ENCODE peak calls at places on chromosomes 13 and 19, in four cellular contexts. One of them, this sample, is unnamed.

GRCh38 chr19:9702186-9702585 is 27.3 kb upstream of the ZNF562 start:
- DNase-seq in A549: no peak
- DNase-seq in lower lobe of right lung: no peak
- DNase-seq in PC-3: no peak
- DNase-seq in this sample: no peak

GRCh38 chr13:113078895-113079720 is 26.5 kb upstream of the F7 start:
- DNase-seq in A549: no peak
- DNase-seq in lower lobe of right lung: peak; percentile 20
- DNase-seq in PC-3: no peak
- DNase-seq in this sample: no peak

GRCh38 chr13:73975767-73976166 is 158.4 kb downstream of the KLF12 start:
- DNase-seq in A549: no peak
- DNase-seq in lower lobe of right lung: no peak
- DNase-seq in PC-3: no peak
- DNase-seq in this sample: no peak

GRCh38 chr13:23447927-23448326 is 14.4 kb upstream of the SACS start:
- DNase-seq in A549: no peak
- DNase-seq in lower lobe of right lung: no peak
- DNase-seq in PC-3: no peak
- DNase-seq in this sample: no peak

GRCh38 chr13:52411629-52412028 is 5.7 kb upstream of the THSD1 start:
- DNase-seq in A549: peak; percentile 55
- DNase-seq in lower lobe of right lung: no peak
- DNase-seq in PC-3: peak; percentile 5
- DNase-seq in this sample: peak; percentile 65

GRCh38 chr13:111187879-111188643 is 73.0 kb downstream of the ARHGEF7 start:
- DNase-seq in A549: no peak
- DNase-seq in lower lobe of right lung: no peak
- DNase-seq in PC-3: peak; percentile 58
- DNase-seq in this sample: peak; percentile 77

GRCh38 chr13:106566682-106567420 is 1.1 kb downstream of the ARGLU1 start:
- DNase-seq in A549: peak; percentile 35
- DNase-seq in lower lobe of right lung: peak; percentile 72
- DNase-seq in PC-3: peak; percentile 45
- DNase-seq in this sample: peak; percentile 60

GRCh38 chr13:47798906-47799305 is 202.2 kb downstream of the SUCLA2 start:
- DNase-seq in A549: no peak
- DNase-seq in lower lobe of right lung: no peak
- DNase-seq in PC-3: peak; percentile 22
- DNase-seq in this sample: peak; percentile 25

GRCh38 chr13:84430441-84430840 is 548.2 kb upstream of the SLITRK1 start:
- DNase-seq in A549: no peak
- DNase-seq in lower lobe of right lung: no peak
- DNase-seq in PC-3: no peak
- DNase-seq in this sample: no peak

GRCh38 chr13:98796191-98796590 is 43.7 kb upstream of the SLC15A1 start:
- DNase-seq in A549: no peak
- DNase-seq in lower lobe of right lung: no peak
- DNase-seq in PC-3: no peak
- DNase-seq in this sample: no peak

GRCh38 chr13:93730780-93731179 is 504.2 kb downstream of the GPC6 start:
- DNase-seq in A549: no peak
- DNase-seq in lower lobe of right lung: no peak
- DNase-seq in PC-3: peak; percentile 47
- DNase-seq in this sample: no peak

GRCh38 chr13:104086205-104086604 is 1020.0 kb upstream of the SLC10A2 start:
- DNase-seq in A549: no peak
- DNase-seq in lower lobe of right lung: no peak
- DNase-seq in PC-3: no peak
- DNase-seq in this sample: no peak
- TF ChIP-seq CTCF in A549: no peak
- TF ChIP-seq CTCF in lower lobe of right lung: no peak
- TF ChIP-seq CTCF in PC-3: no peak
- TF ChIP-seq CTCF in this sample: no peak

DNA sequence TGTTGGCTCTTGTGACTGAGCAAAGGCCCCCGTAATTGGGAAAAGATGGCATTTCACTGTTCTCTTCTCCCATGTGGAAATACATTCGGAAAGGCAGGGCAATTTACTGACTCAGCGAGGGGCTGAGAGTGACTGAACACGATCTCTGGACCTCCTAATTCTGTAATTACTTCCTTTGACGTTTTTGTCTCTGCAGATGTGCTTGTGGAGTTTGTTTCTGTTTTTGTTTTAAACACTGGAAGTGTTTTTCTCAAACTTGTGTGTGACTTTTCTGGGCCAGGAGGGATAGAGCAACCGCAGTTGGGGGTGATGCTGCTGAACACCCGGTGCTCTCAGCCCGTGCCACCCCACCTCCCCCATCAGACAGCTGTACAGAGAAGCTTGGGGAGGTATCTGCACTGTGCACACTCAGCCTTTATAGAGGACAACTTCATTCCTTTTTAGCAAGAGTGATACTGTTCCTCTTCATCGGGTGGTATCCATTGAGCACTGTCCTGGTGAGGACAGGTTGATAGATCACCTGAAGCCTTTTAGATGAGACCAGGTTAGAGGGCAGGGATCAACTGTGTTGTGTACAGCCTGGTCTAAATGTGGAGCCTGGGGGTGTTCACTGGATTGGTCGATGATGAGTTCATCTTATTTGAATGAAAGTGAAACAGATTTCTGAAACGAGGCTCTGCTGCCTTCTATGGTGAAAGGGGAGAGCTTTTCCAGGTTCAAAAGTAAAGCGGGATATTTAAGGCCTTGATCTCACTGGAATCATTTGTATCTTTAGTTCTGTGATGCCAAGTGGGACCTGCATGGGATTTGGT is 117.4 kb downstream of the ESD start:
- DNase-seq in A549: no peak
- DNase-seq in lower lobe of right lung: no peak
- DNase-seq in PC-3: no peak
- DNase-seq in this sample: no peak
- TF ChIP-seq CTCF in A549: no peak
- TF ChIP-seq CTCF in lower lobe of right lung: peak; percentile 11
- TF ChIP-seq CTCF in PC-3: no peak
- TF ChIP-seq CTCF in this sample: no peak

GRCh38 chr19:32676186-32676894 is 692 bp downstream of the RGS9BP start:
- DNase-seq in A549: peak; percentile 43
- DNase-seq in lower lobe of right lung: no peak
- DNase-seq in PC-3: no peak
- DNase-seq in this sample: no peak
- TF ChIP-seq CTCF in A549: no peak
- TF ChIP-seq CTCF in lower lobe of right lung: peak; percentile 12
- TF ChIP-seq CTCF in PC-3: no peak
- TF ChIP-seq CTCF in this sample: peak; percentile 10

DNA sequence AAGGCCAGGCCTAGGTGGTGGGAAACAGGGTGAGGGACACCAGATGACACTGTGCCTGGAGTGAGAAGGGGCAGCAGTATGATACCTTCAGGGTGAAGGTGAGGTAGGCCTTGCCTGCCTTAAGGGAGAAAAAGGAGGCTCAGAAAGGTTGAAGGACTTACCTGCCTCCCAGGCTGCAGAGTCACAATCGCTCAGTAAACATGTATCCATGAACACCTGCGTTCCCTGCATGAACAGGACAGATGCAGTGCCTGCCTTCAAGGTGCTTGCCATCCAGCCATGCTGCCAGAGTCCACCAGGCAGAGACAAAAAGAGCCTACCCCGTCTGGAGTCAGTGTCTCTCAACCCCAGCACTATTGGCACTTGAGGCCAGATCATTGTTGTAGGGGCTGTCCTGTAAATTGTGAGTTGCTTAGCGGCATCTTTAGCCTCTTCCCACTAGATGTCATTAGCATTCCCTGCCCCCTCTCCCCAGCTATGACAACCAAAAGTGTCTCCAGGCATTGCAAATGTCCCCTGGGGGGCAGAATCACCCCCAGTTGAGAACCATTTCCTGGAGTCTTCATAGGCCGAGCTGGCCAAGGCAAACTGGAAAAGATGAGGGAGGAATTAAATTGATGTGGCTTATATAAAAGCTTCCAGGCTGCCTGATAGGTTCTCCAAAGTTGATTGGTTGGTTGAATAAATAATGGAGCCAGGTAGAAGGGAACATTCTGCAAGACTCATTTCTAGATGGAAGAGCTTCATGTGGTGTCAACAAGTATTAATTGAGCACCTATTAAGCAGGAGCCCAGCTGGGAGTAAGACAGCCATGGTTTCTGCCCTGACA is 1.7 kb downstream of the MAP3K10 start:
- DNase-seq in A549: no peak
- DNase-seq in lower lobe of right lung: no peak
- DNase-seq in PC-3: no peak
- DNase-seq in this sample: no peak
- TF ChIP-seq CTCF in A549: no peak
- TF ChIP-seq CTCF in lower lobe of right lung: no peak
- TF ChIP-seq CTCF in PC-3: no peak
- TF ChIP-seq CTCF in this sample: no peak